ENCODE peak calls at places on chromosomes 4 and X, in four cellular contexts. W is IMR-90, L is mesenchymal stem cell, C is mesendoderm. A is an unnamed sample. For H3K4me1, the result is how much of the 10 kb centered on the place peaks cover.

GRCh38 chrX:111761578-111762135 is 80.7 kb downstream of the ALG13 start:
- DNase-seq in L (no peak), W (no peak), C (no peak), A (no peak)

GRCh38 chr4:123430031-123430430 is 33.4 kb downstream of the SPRY1 start:
- DNase-seq in W (no peak), L (no peak), C (no peak), A (no peak)

GRCh38 chr4:18020671-18021469 is 685 bp downstream of the LCORL start:
- DNase-seq in C (peak), L (peak), W (peak), A (peak)

GRCh38 chr4:84956014-84956413 is 10.5 kb downstream of the WDFY3 start:
- DNase-seq in W (no peak), L (no peak), C (peak), A (no peak)

GRCh38 chr4:72006576-72006975 is 25.2 kb upstream of the NPFFR2 start:
- DNase-seq in W (peak), C (no peak), L (peak), A (no peak)

GRCh38 chr4:174156239-174156826 is 127.1 kb downstream of the FBXO8 start:
- DNase-seq in L (peak), C (peak), W (peak), A (no peak)

GRCh38 chr4:6222761-6223292 is 22.5 kb upstream of the JAKMIP1 start:
- DNase-seq in L (peak), W (no peak), C (peak), A (peak)

GRCh38 chr4:7295917-7296660 is 103.8 kb downstream of the SORCS2 start:
- DNase-seq in L (peak), C (no peak), W (peak), A (no peak)

GRCh38 chrX:88828011-88828410 is 81.0 kb downstream of the CPXCR1 start:
- DNase-seq in C (no peak), W (no peak), L (no peak), A (no peak)

GRCh38 chr4:152735302-152735917 is 44.1 kb downstream of the TIGD4 start:
- DNase-seq in L (peak), W (peak), C (peak), A (no peak)

GRCh38 chr4:141432000-141432712 is 204.2 kb upstream of the IL15 start:
- DNase-seq in W (peak), L (no peak), C (no peak), A (no peak)

GRCh38 chrX:12319012-12319519 is 180.8 kb downstream of the FRMPD4 start:
- DNase-seq in L (no peak), C (peak), W (no peak), A (no peak)

GRCh38 chrX:17242470-17242869 is 132.5 kb upstream of the NHS start:
- DNase-seq in W (peak), L (peak), C (peak), A (no peak)

GRCh38 chr4:83582289-83582756 is 46.4 kb downstream of the GPAT3 start:
- DNase-seq in C (peak), W (no peak), L (no peak), A (no peak)

GRCh38 chr4:165085946-165086345 is 26.7 kb downstream of the TMEM192 start:
- DNase-seq in C (no peak), L (no peak), W (no peak), A (no peak)

GRCh38 chr4:118338981-118339765 is 13.6 kb downstream of the PRSS12 start:
- DNase-seq in L (no peak), W (peak), C (no peak), A (no peak)

DNA sequence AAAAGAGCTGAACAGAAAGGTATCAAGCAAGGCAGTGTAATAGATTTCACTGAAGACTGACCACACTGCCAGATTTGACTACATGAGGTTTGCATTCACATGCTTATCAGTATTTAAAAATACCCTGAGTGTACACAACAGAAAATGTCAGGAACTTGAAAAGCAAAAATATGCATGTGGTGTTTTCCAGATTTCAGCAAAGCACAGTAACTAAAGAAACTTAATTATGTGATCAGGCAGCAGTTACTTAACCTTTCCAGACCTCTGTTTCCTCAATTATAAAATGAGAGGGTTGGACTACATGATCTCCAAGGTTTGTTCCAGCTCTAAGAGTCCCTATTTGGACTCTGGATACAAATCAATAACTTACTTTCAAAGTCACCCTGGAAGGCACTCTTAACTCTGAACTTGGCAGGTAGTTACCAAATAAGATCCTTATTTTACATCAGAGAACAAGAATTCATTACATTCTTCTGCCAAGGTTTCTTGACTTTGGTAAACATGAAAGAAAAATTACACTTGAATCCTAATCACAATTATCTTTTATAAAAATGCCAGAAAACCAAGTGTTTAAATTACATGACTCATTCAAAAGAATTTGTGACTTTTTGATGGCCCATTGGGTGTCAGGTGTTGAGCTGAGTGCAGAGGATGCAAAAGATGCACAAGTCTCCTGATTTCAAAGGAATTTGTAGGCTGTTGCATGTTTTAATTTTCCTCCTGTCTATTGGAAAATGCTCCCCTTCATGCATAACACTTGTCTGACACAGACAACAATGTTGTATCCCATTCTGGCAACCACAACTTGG is 241.6 kb downstream of the MGST2 start:
- DNase-seq in L (no peak), W (peak), C (no peak), A (no peak)
- H3K4ac ChIP-seq in L (no peak), W (no peak), C (no peak), A (no peak)

GRCh38 chr4:76691767-76692689 is 205.9 kb downstream of the SOWAHB start:
- DNase-seq in L (peak), C (no peak), W (no peak), A (no peak)
- H3K4me1 ChIP-seq in L (under half), C (under half), W (under half), A (under half)

DNA sequence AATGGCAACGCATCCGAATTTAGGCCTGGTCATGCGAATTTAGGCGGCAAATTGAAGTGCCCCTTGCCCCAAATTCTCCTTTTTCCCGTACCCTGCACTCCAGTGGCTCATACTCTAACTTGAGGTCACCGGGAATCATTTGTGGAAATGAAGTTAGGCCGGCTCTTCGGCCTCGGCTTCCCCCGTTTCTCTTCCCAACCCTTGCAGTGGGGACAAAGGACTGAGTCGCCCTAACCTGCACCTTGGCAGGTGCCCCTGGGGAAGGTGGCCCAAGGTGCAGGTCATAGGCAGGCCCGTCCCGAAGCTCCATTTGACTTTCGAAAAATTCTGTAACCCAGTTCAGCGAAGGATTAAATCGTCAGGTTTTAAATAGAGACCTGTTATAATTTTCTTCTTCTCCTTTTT is 811 bp downstream of the SRD5A3 start:
- DNase-seq in L (no peak), C (no peak), W (no peak), A (no peak)
- H3K4ac ChIP-seq in L (peak), C (no peak), W (peak), A (no peak)

DNA sequence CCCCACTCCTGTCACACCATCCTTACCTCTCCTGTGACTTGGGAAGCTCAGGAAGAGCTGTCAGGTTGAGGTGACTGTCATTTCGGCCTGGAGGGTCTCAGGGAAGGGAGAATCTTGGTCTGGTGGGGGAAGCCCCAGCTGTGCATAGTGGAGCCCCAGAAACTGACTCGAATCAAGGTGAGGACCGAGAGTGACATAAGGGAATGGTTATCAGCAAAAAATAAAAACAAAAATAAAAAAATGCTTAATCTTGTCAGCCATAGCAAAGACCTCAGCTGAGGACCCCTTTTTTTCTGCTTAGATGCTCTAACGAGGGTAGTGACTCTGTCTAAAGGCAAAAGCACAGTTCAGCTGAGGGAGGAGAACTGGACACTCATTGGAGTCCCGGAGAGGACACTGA is at the start of gene MAGEB17:
- DNase-seq in C (no peak), L (no peak), W (no peak), A (no peak)
- H3K4me1 ChIP-seq in C (under half), L (under half), W (under half), A (under half)

GRCh38 chr4:39044947-39045734 is 12.9 kb upstream of the TMEM156 start:
- DNase-seq in C (peak), W (no peak), L (peak), A (peak)

GRCh38 chr4:39044364-39044946 is 12.2 kb upstream of the TMEM156 start:
- DNase-seq in W (peak), C (peak), L (peak), A (peak)

GRCh38 chr4:39042365-39042764 is 10.2 kb upstream of the TMEM156 start:
- DNase-seq in W (peak), C (no peak), L (peak), A (no peak)

GRCh38 chr4:39043058-39043696 is 11.0 kb upstream of the TMEM156 start:
- DNase-seq in L (peak), C (peak), W (peak), A (no peak)

DNA sequence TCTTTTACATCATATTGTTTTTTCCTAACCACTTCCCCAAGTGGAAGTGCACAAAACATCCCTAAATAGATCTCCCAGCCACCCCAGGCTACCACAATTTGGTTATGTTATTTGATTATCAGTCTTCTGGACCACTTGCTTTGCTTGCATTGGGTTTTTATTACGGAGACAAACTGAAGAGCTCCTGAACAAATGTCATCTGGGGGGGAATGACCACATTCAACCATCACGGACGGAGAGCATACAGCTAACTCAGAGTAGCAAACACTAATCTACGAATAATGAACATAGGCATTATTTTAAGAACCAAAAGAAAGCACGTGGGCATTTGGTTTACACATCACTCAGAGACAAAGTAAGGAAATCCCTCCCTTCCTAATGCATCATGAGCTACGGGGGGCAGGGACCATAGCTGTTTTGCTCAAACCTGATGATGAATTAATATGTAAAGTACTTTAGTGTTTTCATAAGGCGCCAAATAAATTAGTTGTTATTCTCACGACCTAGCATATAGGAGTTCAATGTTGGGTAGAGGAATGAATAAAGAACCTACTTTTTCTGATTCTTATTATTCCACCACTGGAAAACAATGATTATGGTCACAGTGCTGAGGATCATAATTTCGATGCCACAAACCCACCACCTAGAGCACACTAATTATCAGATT is 11.6 kb upstream of the TMEM156 start:
- DNase-seq in C (peak), W (peak), L (peak), A (no peak)
- H3K4ac ChIP-seq in C (no peak), W (peak), L (peak), A (no peak)

GRCh38 chr4:2859514-2859913 is 15.9 kb downstream of the ADD1 start:
- DNase-seq in W (no peak), C (no peak), L (no peak), A (no peak)
- H3K4me1 ChIP-seq in W (under half), C (under half), L (under half), A (under half)

DNA sequence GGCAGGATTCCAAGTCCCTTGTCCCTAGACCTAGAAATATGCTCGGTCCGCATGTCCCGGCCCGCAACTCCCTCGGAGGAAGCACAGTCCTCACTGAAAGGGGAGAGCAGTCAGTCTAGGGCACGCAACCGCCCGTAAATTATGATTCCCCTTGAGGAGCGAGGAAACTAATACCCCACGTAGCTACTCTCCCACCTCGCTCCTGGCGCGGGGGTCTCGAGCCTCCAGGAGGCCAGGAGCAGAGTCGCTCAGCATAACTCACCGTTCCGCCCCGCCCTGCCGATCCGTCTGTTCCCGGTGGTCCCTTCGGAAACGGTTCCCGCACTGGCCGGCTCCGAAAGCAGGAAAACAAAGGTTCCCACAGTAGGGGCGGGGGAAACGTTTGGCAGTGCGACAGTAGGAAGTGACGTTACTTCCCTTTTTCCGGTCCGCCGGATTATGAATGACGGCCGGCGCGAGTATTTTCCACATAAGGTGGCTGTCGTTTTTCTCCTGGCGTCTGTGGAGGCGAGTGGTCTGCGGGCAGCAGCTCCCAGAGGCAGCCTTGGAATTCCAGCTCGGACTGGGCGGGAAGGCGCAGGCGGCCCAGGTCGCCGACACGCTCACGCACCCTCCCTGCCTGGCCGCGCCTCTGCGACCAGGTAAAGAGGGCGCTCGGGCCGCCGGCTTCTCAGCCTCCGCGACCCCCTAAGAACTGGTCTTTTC is at the start of the genes GSTCD and INTS12:
- DNase-seq in W (peak), L (peak), C (peak), A (peak)
- H3K4ac ChIP-seq in W (peak), L (peak), C (no peak), A (no peak)

GRCh38 chrX:152220612-152221011 is 82.2 kb upstream of the MAGEA10 start:
- DNase-seq in W (no peak), L (no peak), C (no peak), A (no peak)
- H3K4me1 ChIP-seq in W (under half), L (under half), C (under half), A (under half)